ENCODE peak calls at places on chromosomes 1 and 21, in ten cellular contexts. V is HS-27A, C is NT2/D1, G is T47D, B is frontal cortex, K is choroid plexus epithelial cell, L is nephron progenitor cell, X is AG09309, N is NCI-H774, I is mucosa of descending colon. A is an unnamed sample.

GRCh38 chr1:94865369-94865768 is 45.2 kb downstream of the SLC44A3 start:
- DNase-seq in V (no peak), K (peak), G (no peak), X (no peak), B (no peak), C (no peak), L (no peak), N (no peak), I (no peak), A (no peak)

GRCh38 chr21:29334717-29335428 is 36.2 kb downstream of the BACH1 start:
- DNase-seq in X (no peak), C (no peak), L (no peak), B (no peak), N (no peak), K (peak), G (no peak), V (peak), I (no peak), A (no peak)

GRCh38 chr1:98388431-98388830 is 273.1 kb upstream of the SNX7 start:
- DNase-seq in X (peak), K (peak), V (no peak), G (no peak), L (no peak), I (no peak), C (no peak), B (no peak), N (no peak), A (no peak)

GRCh38 chr1:65229754-65230339 is 79.5 kb upstream of the DNAJC6 start:
- DNase-seq in L (no peak), N (no peak), K (no peak), X (no peak), I (no peak), G (no peak), V (no peak), B (no peak), C (no peak), A (no peak)

GRCh38 chr1:2020310-2020655 is 1.1 kb downstream of the GABRD start:
- DNase-seq in G (no peak), K (no peak), C (no peak), B (no peak), L (no peak), V (no peak), X (no peak), N (no peak), I (no peak), A (no peak)

GRCh38 chr1:1169429-1170214 is 4.1 kb upstream of the TTLL10 start:
- DNase-seq in K (no peak), B (no peak), I (peak), G (no peak), N (no peak), C (no peak), V (no peak), X (no peak), L (peak), A (no peak)

GRCh38 chr1:1144122-1144842 is 28.4 kb upstream of the C1orf159 start:
- DNase-seq in C (no peak), I (peak), V (no peak), B (no peak), K (no peak), N (peak), X (no peak), L (no peak), G (no peak), A (no peak)

GRCh38 chr1:228163004-228163753 is 2.4 kb upstream of the IBA57 start:
- DNase-seq in K (peak), X (no peak), C (no peak), L (no peak), G (no peak), B (no peak), V (no peak), I (peak), N (no peak), A (no peak)

GRCh38 chr1:64936958-64937357 is 29.4 kb downstream of the JAK1 start:
- DNase-seq in K (no peak), G (no peak), C (no peak), N (no peak), L (no peak), B (no peak), X (no peak), V (no peak), I (no peak), A (no peak)

GRCh38 chr1:29094954-29095353 is 28.7 kb downstream of the TMEM200B start:
- DNase-seq in V (no peak), X (no peak), G (no peak), I (no peak), C (no peak), L (no peak), N (no peak), K (peak), B (no peak), A (no peak)

GRCh38 chr1:107821340-107821739 is 143.6 kb downstream of the VAV3 start:
- DNase-seq in L (no peak), K (peak), B (no peak), G (no peak), X (no peak), N (no peak), V (no peak), C (no peak), I (no peak), A (no peak)

GRCh38 chr1:26019641-26020315 is 1.8 kb upstream of the EXTL1 start:
- DNase-seq in L (no peak), G (no peak), K (peak), C (no peak), V (peak), X (no peak), I (no peak), B (no peak), N (no peak), A (no peak)

GRCh38 chr21:33858672-33859372 is 56.8 kb downstream of the ATP5PO start:
- DNase-seq in L (no peak), B (no peak), K (no peak), G (no peak), V (no peak), X (no peak), N (no peak), C (no peak), I (no peak), A (no peak)

A was measured in SIG-M5.